ENCODE peak calls at places on chromosomes 2 and 18, in four cellular contexts. E is A549, H is GM12878, B is K562. N is an unnamed sample.

GRCh38 chr2:219462349-219462748 is 27.7 kb downstream of the SPEG start:
- DNase-seq in E (no peak), B (no peak), H (no peak), N (no peak)

GRCh38 chr2:140359056-140359771 is 1579.0 kb upstream of the NXPH2 start:
- DNase-seq in H (no peak), B (no peak), E (no peak), N (no peak)

GRCh38 chr18:2147424-2147823 is 423.9 kb downstream of the METTL4 start:
- DNase-seq in H (no peak), E (no peak), B (no peak), N (no peak)

GRCh38 chr18:13136056-13136688 is 82.4 kb upstream of the LDLRAD4 start:
- DNase-seq in E (no peak), H (no peak), B (no peak), N (no peak)

GRCh38 chr2:155350783-155351580 is 652.5 kb downstream of the KCNJ3 start:
- DNase-seq in E (no peak), H (no peak), B (no peak), N (no peak)

GRCh38 chr2:236083934-236084333 is 84.3 kb downstream of the GBX2 start:
- DNase-seq in H (no peak), B (no peak), E (no peak), N (no peak)

GRCh38 chr2:202965810-202966454 is 48.7 kb upstream of the NBEAL1 start:
- DNase-seq in H (peak), B (peak), E (peak), N (no peak)

GRCh38 chr2:231800493-231801091 is 14.3 kb downstream of the COPS7B start:
- DNase-seq in E (peak), B (peak), H (no peak), N (peak)

GRCh38 chr2:156512451-156512850 is 76.3 kb downstream of the GPD2 start:
- DNase-seq in B (no peak), E (no peak), H (no peak), N (no peak)

GRCh38 chr2:19646987-19647386 is 254.8 kb downstream of the TTC32 start:
- DNase-seq in H (no peak), B (no peak), E (no peak), N (no peak)

GRCh38 chr2:186592137-186592875 is 2.5 kb downstream of the ITGAV start:
- DNase-seq in E (no peak), H (no peak), B (no peak), N (no peak)

GRCh38 chr2:126970583-126970982 is 71.9 kb downstream of the TEX51 start:
- DNase-seq in B (no peak), E (no peak), H (no peak), N (no peak)

GRCh38 chr18:30132959-30133358 is 909.6 kb downstream of the DSC3 start:
- DNase-seq in E (no peak), H (no peak), B (no peak), N (no peak)

GRCh38 chr2:16117021-16117700 is 176.8 kb downstream of the MYCN start:
- DNase-seq in E (no peak), B (no peak), H (no peak), N (no peak)

GRCh38 chr18:3485153-3486149 is 35.5 kb downstream of the TGIF1 start:
- DNase-seq in E (no peak), B (no peak), H (no peak), N (no peak)
- H3K27ac ChIP-seq in E (no peak), B (no peak), H (no peak), N (no peak)

DNA sequence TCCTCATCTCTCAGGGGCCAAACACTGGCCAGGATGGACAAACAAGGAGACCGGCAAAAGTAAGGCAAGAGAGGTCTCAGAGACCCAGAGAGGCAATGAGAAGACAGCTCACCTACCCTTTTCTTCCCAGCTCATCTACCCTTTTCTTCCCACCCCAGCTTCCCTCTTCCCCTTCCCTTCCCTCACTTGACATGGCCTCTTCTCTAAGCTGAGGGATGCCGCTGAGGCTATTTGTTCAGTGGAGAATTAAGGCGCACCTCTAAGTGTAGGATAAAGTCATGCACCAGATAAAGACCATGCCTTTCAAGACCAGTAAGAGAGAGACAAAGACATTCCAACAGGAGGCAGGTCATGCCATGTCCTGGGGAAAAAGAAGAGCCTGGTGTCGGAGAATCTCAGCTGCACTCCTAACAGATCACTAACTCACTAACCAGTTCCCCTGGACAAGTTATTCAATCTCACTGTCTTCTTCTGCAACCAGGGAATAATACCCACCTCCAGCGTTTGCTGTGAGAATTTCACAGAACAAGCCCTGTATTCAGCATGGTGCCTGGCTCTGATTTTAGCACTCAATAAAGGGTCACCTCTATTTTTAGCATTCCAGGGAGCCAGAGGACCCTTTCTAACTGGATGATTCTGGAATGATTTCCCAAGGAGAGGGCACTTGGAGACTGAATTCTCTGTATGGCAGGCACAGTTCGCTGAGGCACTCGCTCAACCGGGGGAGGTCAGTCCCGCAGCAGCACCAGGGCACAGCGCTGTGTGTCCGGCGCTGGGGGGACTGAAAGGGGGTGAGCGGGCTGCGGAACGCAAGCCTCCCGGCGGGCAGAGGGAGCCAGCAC is 3.0 kb upstream of the FOSL2 start:
- DNase-seq in B (no peak), E (no peak), H (no peak), N (peak)
- TF ChIP-seq RCOR1 in B (no peak), E (no peak), H (no peak), N (no peak)

DNA sequence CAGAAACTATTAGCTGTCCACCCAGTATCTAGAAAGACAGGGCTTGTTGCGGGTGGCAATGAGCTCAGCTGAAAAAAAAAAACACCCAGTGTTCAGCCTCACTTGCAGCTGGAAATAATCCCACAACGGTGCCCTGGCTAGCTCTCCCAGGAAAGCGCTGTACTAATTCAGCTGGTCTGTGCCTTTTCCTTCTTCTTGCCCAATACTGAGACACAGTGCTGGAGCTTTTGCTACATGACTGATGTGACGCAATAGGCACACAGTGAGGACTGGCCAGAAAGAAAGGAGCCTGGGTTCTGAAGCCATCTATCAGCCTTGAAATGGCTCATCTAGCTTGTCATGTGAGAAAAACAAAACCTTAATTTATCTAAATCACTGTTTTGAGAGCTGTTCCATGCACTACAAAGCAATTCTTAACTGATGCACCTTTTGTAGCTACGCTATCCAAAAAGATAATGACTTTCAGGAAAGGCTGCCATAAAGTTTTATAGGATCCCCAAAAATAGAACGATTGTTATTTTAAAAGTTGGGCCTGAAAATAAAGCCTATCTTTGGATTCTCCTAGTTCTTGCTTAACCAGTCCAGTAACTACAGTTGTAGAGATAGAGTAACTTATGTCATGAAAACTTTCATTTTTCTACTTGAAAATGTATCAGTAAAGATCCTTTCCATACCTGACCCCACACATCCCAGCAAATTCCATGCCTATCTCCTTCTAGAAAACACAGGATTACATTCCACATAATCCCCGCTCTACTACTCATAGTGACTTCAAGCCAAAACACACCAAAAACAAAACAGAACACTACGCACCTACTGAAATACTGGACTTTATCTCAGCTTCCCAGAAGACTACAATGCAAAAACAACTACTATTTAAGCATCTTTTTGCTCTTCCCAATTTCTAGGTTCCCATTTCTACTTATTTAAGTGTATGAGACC is 15.9 kb downstream of the KIDINS220 start:
- DNase-seq in E (no peak), H (no peak), B (no peak), N (no peak)
- TF ChIP-seq REST in E (no peak), H (no peak), B (no peak), N (no peak)

GRCh38 chr2:42051168-42052125 is 3.6 kb downstream of the PKDCC start:
- DNase-seq in H (no peak), B (no peak), E (no peak), N (no peak)
- H3K27ac ChIP-seq in H (no peak), B (no peak), E (peak), N (no peak)

GRCh38 chr18:76621184-76621583 is 126.1 kb upstream of the ZNF516 start:
- DNase-seq in E (no peak), B (no peak), H (no peak), N (no peak)

GRCh38 chr18:76618721-76619120 is 123.7 kb upstream of the ZNF516 start:
- DNase-seq in H (no peak), B (no peak), E (no peak), N (no peak)

GRCh38 chr18:76621782-76622495 is 126.9 kb upstream of the ZNF516 start:
- DNase-seq in B (no peak), H (no peak), E (no peak), N (no peak)

GRCh38 chr18:76619342-76620315 is 124.6 kb upstream of the ZNF516 start:
- DNase-seq in B (no peak), E (no peak), H (no peak), N (no peak)

DNA sequence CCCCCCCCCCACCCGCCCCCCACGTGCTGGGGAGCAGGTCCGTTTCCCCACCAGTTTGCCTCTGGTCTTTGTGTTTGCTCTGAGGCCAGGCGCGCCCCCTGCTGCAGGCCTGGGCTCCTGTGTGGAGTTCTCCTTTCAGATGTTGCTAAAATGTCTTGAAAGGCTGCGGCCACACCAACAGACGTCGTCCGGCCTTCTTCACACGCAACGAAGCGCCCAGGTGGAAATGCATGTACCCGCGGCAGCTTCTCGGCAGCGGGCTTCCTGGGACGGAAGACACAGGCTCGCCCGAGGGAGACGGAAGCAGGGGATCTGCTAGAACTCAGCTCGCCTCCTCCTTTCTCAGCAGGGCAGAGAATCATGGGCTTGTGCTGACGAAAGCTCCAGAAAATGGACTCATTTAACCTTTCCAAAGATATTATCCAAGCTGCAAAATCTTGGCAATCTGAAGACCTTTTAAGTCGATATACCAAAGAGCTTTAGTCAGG is 125.3 kb upstream of the ZNF516 start:
- DNase-seq in H (peak), B (no peak), E (no peak), N (no peak)
- TF ChIP-seq RCOR1 in H (no peak), B (no peak), E (no peak), N (no peak)

DNA sequence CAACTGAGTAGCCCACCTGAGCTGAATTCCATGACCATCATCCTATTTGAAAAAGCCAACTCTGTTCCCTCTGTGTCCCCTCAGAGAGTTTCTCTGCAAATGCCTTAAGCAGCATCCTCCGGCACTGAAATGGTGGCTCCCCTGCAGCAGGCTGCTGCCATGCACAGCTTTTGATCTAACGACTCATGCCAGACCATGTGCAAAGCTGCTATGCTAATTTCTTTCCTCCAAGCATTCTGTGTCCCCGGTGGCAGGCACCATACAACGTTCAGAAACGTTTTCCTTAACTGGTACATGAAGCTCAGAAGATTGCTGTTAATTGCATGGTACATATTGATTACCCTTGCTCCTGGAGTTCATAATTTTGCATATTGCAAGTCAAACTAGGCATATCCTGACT is 336.8 kb downstream of the RBM43 start:
- DNase-seq in H (no peak), E (no peak), B (no peak), N (no peak)
- TF ChIP-seq REST in H (no peak), E (no peak), B (no peak), N (no peak)

DNA sequence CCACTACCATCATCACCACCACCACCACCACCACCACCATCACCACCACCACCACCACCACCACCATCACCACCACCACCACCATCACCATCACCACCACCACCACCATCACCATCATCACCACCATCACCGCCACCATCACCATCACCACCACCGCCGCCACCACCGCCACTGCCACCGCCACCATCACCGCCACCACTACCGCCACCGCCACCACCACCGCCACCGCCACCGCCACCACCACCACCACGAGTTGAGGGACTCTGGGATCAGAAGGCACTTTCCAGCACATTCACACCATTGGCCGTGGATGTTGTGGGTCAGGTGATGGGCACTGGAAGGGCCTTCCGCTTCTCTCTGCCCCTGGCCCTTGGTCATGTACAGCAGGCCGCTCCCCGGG is 48.8 kb downstream of the ODC1 start:
- DNase-seq in B (no peak), H (no peak), E (no peak), N (no peak)
- H3K27ac ChIP-seq in B (no peak), H (no peak), E (no peak), N (no peak)

GRCh38 chr2:48144777-48145176 is 238.5 kb upstream of the FBXO11 start:
- DNase-seq in B (peak), E (no peak), H (no peak), N (no peak)

GRCh38 chr2:48148841-48149240 is 242.5 kb upstream of the FBXO11 start:
- DNase-seq in H (no peak), E (no peak), B (peak), N (peak)

GRCh38 chr2:48147719-48148118 is 241.4 kb upstream of the FBXO11 start:
- DNase-seq in E (no peak), H (no peak), B (no peak), N (no peak)

GRCh38 chr2:48146552-48146951 is 240.3 kb upstream of the FBXO11 start:
- DNase-seq in B (no peak), H (no peak), E (no peak), N (no peak)

DNA sequence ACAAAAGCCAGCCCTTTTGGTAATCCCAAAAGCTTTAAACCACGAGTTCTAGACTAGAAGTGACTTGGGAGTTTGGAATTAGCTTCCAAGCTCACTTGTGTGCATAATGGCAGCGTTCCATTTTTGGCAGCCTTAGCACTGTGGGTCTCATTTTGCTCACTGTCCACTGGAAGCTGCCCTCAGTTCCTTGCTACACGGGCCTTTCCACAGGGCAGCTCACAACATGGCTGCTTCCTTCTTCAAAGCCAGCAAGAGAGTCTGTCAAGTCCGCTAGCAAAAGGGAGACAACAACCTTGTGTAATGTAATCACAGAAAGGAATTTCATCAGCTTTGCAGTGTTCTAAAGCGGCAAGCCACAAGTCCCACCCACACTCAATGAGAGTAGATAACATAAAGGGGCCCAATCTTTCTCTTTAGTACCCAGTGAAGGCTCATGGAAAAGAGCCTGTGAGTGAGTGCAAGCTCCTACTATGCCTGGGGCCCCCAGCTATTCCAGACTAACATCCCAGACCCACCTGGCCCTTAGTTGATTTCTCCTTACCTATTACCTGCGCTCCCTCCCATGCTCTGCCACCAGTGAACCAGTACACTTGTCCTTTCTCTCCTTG is 239.7 kb upstream of the FBXO11 start:
- DNase-seq in H (no peak), E (no peak), B (peak), N (no peak)
- TF ChIP-seq RCOR1 in H (no peak), E (no peak), B (peak), N (no peak)

N was measured in SK-N-SH.